ENCODE peak calls at places on chromosome 21, in four cellular contexts. One of them, this sample, is unnamed.

GRCh38 chr21:36747815-36748381 is 49.0 kb downstream of the SIM2 start:
- DNase-seq in K562: peak
- DNase-seq in HepG2: peak
- DNase-seq in GM12878: no peak
- DNase-seq in this sample: no peak

GRCh38 chr21:40176732-40177131 is 309.5 kb downstream of the PCP4 start:
- DNase-seq in K562: no peak
- DNase-seq in HepG2: no peak
- DNase-seq in GM12878: no peak
- DNase-seq in this sample: no peak

GRCh38 chr21:24225432-24225831 is 1381.8 kb downstream of the MRPL39 start:
- DNase-seq in K562: no peak
- DNase-seq in HepG2: no peak
- DNase-seq in GM12878: no peak
- DNase-seq in this sample: no peak

GRCh38 chr21:39637971-39638628 is 25.4 kb downstream of the B3GALT5 start:
- DNase-seq in K562: no peak
- DNase-seq in HepG2: no peak
- DNase-seq in GM12878: no peak
- DNase-seq in this sample: no peak

GRCh38 chr21:31346256-31346821 is 2.3 kb upstream of the TIAM1 start:
- DNase-seq in K562: no peak
- DNase-seq in HepG2: no peak
- DNase-seq in GM12878: no peak
- DNase-seq in this sample: no peak

GRCh38 chr21:32319012-32319411 is 20.4 kb downstream of the MRAP start:
- DNase-seq in K562: no peak
- DNase-seq in HepG2: no peak
- DNase-seq in GM12878: no peak
- DNase-seq in this sample: no peak

GRCh38 chr21:34260598-34260997 is 103.2 kb upstream of the KCNE2 start:
- DNase-seq in K562: no peak
- DNase-seq in HepG2: no peak
- DNase-seq in GM12878: no peak
- DNase-seq in this sample: no peak

GRCh38 chr21:32800056-32800455 is 28.5 kb upstream of the PAXBP1 start:
- DNase-seq in K562: no peak
- DNase-seq in HepG2: no peak
- DNase-seq in GM12878: no peak
- DNase-seq in this sample: no peak

GRCh38 chr21:34886554-34887385 is 162.3 kb downstream of the RUNX1 start:
- DNase-seq in K562: peak
- DNase-seq in HepG2: no peak
- DNase-seq in GM12878: no peak
- DNase-seq in this sample: no peak

GRCh38 chr21:34980423-34981115 is 68.5 kb downstream of the RUNX1 start:
- DNase-seq in K562: no peak
- DNase-seq in HepG2: no peak
- DNase-seq in GM12878: no peak
- DNase-seq in this sample: no peak

GRCh38 chr21:43658094-43658725 is 1.1 kb downstream of the HSF2BP start:
- DNase-seq in K562: no peak
- DNase-seq in HepG2: no peak
- DNase-seq in GM12878: no peak
- DNase-seq in this sample: no peak

GRCh38 chr21:42997053-42997452 is 22.7 kb downstream of the PKNOX1 start:
- DNase-seq in K562: no peak
- DNase-seq in HepG2: no peak
- DNase-seq in GM12878: no peak
- DNase-seq in this sample: no peak

GRCh38 chr21:19123525-19123924 is 719.9 kb upstream of the TMPRSS15 start:
- DNase-seq in K562: no peak
- DNase-seq in HepG2: no peak
- DNase-seq in GM12878: no peak
- DNase-seq in this sample: no peak

GRCh38 chr21:15729346-15729673 is 472 bp upstream of the USP25 start:
- DNase-seq in K562: no peak
- DNase-seq in HepG2: no peak
- DNase-seq in GM12878: no peak
- DNase-seq in this sample: no peak

GRCh38 chr21:37281993-37282392 is 14.9 kb upstream of the VPS26C start:
- DNase-seq in K562: no peak
- DNase-seq in HepG2: no peak
- DNase-seq in GM12878: no peak
- DNase-seq in this sample: no peak

GRCh38 chr21:40603774-40604173 is 243.2 kb downstream of the DSCAM start:
- DNase-seq in K562: no peak
- DNase-seq in HepG2: no peak
- DNase-seq in GM12878: no peak
- DNase-seq in this sample: no peak

GRCh38 chr21:32771134-32771523 is 426 bp downstream of the PAXBP1 start:
- DNase-seq in K562: peak
- DNase-seq in HepG2: peak
- DNase-seq in GM12878: no peak
- DNase-seq in this sample: peak

GRCh38 chr21:35779690-35780570 is 280.4 kb downstream of the SETD4 start:
- DNase-seq in K562: no peak
- DNase-seq in HepG2: no peak
- DNase-seq in GM12878: no peak
- DNase-seq in this sample: no peak

GRCh38 chr21:23401278-23401677 is 2206.0 kb downstream of the MRPL39 start:
- DNase-seq in K562: no peak
- DNase-seq in HepG2: no peak
- DNase-seq in GM12878: no peak
- DNase-seq in this sample: peak

GRCh38 chr21:26637346-26637745 is 64.3 kb upstream of the CYYR1 start:
- DNase-seq in K562: no peak
- DNase-seq in HepG2: no peak
- DNase-seq in GM12878: no peak
- DNase-seq in this sample: no peak

GRCh38 chr21:38913120-38913975 is 107.6 kb downstream of the ETS2 start:
- DNase-seq in K562: peak
- DNase-seq in HepG2: no peak
- DNase-seq in GM12878: no peak
- DNase-seq in this sample: peak

GRCh38 chr21:34836103-34836932 is 167.5 kb downstream of the CLIC6 start:
- DNase-seq in K562: no peak
- DNase-seq in HepG2: peak
- DNase-seq in GM12878: no peak
- DNase-seq in this sample: no peak

GRCh38 chr21:31526040-31526439 is 133.5 kb upstream of the SOD1 start:
- DNase-seq in K562: no peak
- DNase-seq in HepG2: no peak
- DNase-seq in GM12878: no peak
- DNase-seq in this sample: no peak

GRCh38 chr21:35025206-35026152 is 23.6 kb downstream of the RUNX1 start:
- DNase-seq in K562: no peak
- DNase-seq in HepG2: no peak
- DNase-seq in GM12878: no peak
- DNase-seq in this sample: no peak

GRCh38 chr21:31945576-31945975 is 72.8 kb downstream of the HUNK start:
- DNase-seq in K562: no peak
- DNase-seq in HepG2: no peak
- DNase-seq in GM12878: no peak
- DNase-seq in this sample: no peak

GRCh38 chr21:23725576-23725975 is 1881.7 kb downstream of the MRPL39 start:
- DNase-seq in K562: no peak
- DNase-seq in HepG2: no peak
- DNase-seq in GM12878: no peak
- DNase-seq in this sample: peak

GRCh38 chr21:31161157-31161556 is 122.9 kb upstream of the KRTAP19-8 start:
- DNase-seq in K562: no peak
- DNase-seq in HepG2: no peak
- DNase-seq in GM12878: no peak
- DNase-seq in this sample: no peak

DNA sequence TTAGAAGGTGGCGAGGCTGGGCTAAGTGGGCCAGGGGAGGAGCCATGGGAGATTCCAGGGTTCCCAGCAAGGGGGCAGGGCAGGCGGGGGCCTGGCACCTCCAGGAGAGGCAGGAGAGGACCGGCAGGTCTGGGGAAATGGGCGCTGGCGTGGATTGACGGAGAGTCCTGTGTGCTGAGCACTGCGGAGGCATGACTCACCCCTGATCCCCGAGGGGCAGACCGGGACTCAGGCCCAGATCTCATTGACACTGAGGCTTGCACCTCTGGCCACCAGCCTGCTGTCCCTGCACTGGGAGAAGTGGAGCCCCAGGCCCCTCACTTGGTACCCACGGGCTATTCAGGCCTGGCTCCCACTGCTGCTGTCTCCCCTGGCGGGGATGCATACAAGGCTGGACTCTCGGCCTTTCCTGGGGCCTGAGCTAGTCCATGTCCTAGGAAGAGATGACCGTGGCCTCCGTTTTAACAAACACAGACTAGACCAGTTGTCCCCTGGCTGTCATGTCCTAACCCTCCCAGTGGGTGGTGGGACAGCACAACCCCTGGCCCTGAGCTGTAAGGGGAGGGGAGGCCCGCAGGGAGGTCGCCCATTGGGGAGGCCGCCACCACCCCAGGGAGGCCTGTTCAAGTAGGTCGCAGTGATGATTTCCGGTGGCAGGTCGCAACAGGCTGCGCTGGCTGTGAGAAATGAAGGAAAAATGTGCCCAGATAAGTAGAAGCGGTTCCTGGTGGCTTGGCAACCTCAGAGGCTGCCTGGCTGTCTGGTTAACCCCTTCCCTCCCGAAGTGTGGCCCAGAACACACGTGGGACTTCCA is 39.7 kb downstream of the RIPK4 start:
- DNase-seq in K562: no peak
- DNase-seq in HepG2: peak
- DNase-seq in GM12878: no peak
- DNase-seq in this sample: no peak
- TF ChIP-seq BHLHE40 in K562: no peak
- TF ChIP-seq BHLHE40 in HepG2: no peak
- TF ChIP-seq BHLHE40 in GM12878: no peak
- TF ChIP-seq BHLHE40 in this sample: no peak

GRCh38 chr21:45169682-45170081 is 95.3 kb downstream of the ADARB1 start:
- DNase-seq in K562: no peak
- DNase-seq in HepG2: no peak
- DNase-seq in GM12878: no peak
- DNase-seq in this sample: no peak

GRCh38 chr21:45168522-45168921 is 94.1 kb downstream of the ADARB1 start:
- DNase-seq in K562: no peak
- DNase-seq in HepG2: no peak
- DNase-seq in GM12878: no peak
- DNase-seq in this sample: no peak

GRCh38 chr21:45167796-45168222 is 93.4 kb downstream of the ADARB1 start:
- DNase-seq in K562: no peak
- DNase-seq in HepG2: no peak
- DNase-seq in GM12878: no peak
- DNase-seq in this sample: no peak

GRCh38 chr21:45170987-45171386 is 96.6 kb downstream of the ADARB1 start:
- DNase-seq in K562: no peak
- DNase-seq in HepG2: no peak
- DNase-seq in GM12878: no peak
- DNase-seq in this sample: no peak

GRCh38 chr21:45169001-45169400 is 94.6 kb downstream of the ADARB1 start:
- DNase-seq in K562: no peak
- DNase-seq in HepG2: no peak
- DNase-seq in GM12878: no peak
- DNase-seq in this sample: no peak
- TF ChIP-seq SP1 in K562: no peak
- TF ChIP-seq SP1 in HepG2: no peak
- TF ChIP-seq SP1 in GM12878: no peak
- TF ChIP-seq SP1 in this sample: no peak

GRCh38 chr21:28299946-28300345 is 692.7 kb downstream of the LTN1 start:
- DNase-seq in K562: no peak
- DNase-seq in HepG2: no peak
- DNase-seq in GM12878: no peak
- DNase-seq in this sample: no peak

GRCh38 chr21:28298251-28298672 is 694.4 kb downstream of the LTN1 start:
- DNase-seq in K562: no peak
- DNase-seq in HepG2: no peak
- DNase-seq in GM12878: no peak
- DNase-seq in this sample: no peak

GRCh38 chr21:28294046-28294445 is 698.6 kb downstream of the LTN1 start:
- DNase-seq in K562: no peak
- DNase-seq in HepG2: no peak
- DNase-seq in GM12878: no peak
- DNase-seq in this sample: no peak
- TF ChIP-seq BHLHE40 in K562: no peak
- TF ChIP-seq BHLHE40 in HepG2: no peak
- TF ChIP-seq BHLHE40 in GM12878: no peak
- TF ChIP-seq BHLHE40 in this sample: no peak

GRCh38 chr21:46404306-46404705 is 54.4 kb upstream of the DIP2A start:
- DNase-seq in K562: no peak
- DNase-seq in HepG2: no peak
- DNase-seq in GM12878: no peak
- DNase-seq in this sample: no peak
- TF ChIP-seq SP1 in K562: no peak
- TF ChIP-seq SP1 in HepG2: no peak
- TF ChIP-seq SP1 in GM12878: no peak
- TF ChIP-seq SP1 in this sample: no peak